ENCODE peak calls at places on chromosome 19, in four cellular contexts. Q, P, O and I are unnamed samples.

GRCh38 chr19:44071824-44072542 is at the start of gene ZNF284:
- DNase-seq in Q (peak), P (peak), O (no peak), I (no peak)

GRCh38 chr19:16258440-16258903 is 60.8 kb downstream of the AP1M1 start:
- DNase-seq in Q (peak), P (no peak), O (no peak), I (no peak)

GRCh38 chr19:3507371-3508120 is 1.4 kb downstream of the FZR1 start:
- DNase-seq in Q (peak), P (peak), O (no peak), I (no peak)

GRCh38 chr19:7083076-7083956 is 13.8 kb downstream of the ZNF557 start:
- DNase-seq in Q (no peak), P (no peak), O (no peak), I (no peak)

GRCh38 chr19:6233827-6234511 is 45.8 kb downstream of the MLLT1 start:
- DNase-seq in Q (peak), P (no peak), O (no peak), I (no peak)

GRCh38 chr19:13984186-13984585 is 21.9 kb downstream of the RFX1 start:
- DNase-seq in Q (no peak), P (no peak), O (no peak), I (no peak)

GRCh38 chr19:44452367-44452766 is 4.1 kb upstream of the ZNF229 start:
- DNase-seq in Q (no peak), P (no peak), O (no peak), I (no peak)

GRCh38 chr19:2775556-2776430 is 7.3 kb downstream of the SGTA start:
- DNase-seq in Q (no peak), P (peak), O (no peak), I (no peak)

GRCh38 chr19:44905437-44906160 is at the start of gene APOE:
- DNase-seq in Q (peak), P (peak), O (no peak), I (no peak)

GRCh38 chr19:11377237-11377636 is 2.8 kb downstream of the SWSAP1 start:
- DNase-seq in Q (peak), P (no peak), O (no peak), I (no peak)

GRCh38 chr19:41795031-41795461 is 1.3 kb upstream of the CEACAM3 start:
- DNase-seq in Q (peak), P (peak), O (peak), I (no peak)

GRCh38 chr19:52494518-52494917 is 33.0 kb upstream of the ZNF808 start:
- DNase-seq in Q (no peak), P (no peak), O (no peak), I (no peak)

GRCh38 chr19:6527893-6528543 is 2.8 kb upstream of the TNFSF9 start:
- DNase-seq in Q (no peak), P (no peak), O (no peak), I (no peak)

GRCh38 chr19:873084-874019 is 13.9 kb downstream of the CFD start:
- DNase-seq in Q (peak), P (no peak), O (peak), I (no peak)

GRCh38 chr19:28021316-28022185 is 1191.4 kb downstream of the UQCRFS1 start:
- DNase-seq in Q (no peak), P (no peak), O (no peak), I (no peak)

GRCh38 chr19:16088985-16089846 is 12.9 kb downstream of the TPM4 start:
- DNase-seq in Q (no peak), P (peak), O (no peak), I (no peak)

GRCh38 chr19:38277969-38278680 is 13.8 kb downstream of the SPINT2 start:
- DNase-seq in Q (no peak), P (no peak), O (no peak), I (no peak)

GRCh38 chr19:6828698-6829633 is 56.5 kb downstream of the VAV1 start:
- DNase-seq in Q (peak), P (no peak), O (peak), I (no peak)

GRCh38 chr19:2796659-2797266 is 11.5 kb downstream of the THOP1 start:
- DNase-seq in Q (no peak), P (no peak), O (no peak), I (no peak)

GRCh38 chr19:5949792-5950305 is 28.1 kb downstream of the RANBP3 start:
- DNase-seq in Q (no peak), P (no peak), O (no peak), I (no peak)

GRCh38 chr19:15197275-15198005 is 3.4 kb downstream of the NOTCH3 start:
- DNase-seq in Q (no peak), P (no peak), O (no peak), I (no peak)

GRCh38 chr19:16778796-16779411 is 50.3 kb upstream of the SIN3B start:
- DNase-seq in Q (peak), P (peak), O (peak), I (peak)

GRCh38 chr19:32688315-32688714 is 3.3 kb upstream of the NUDT19 start:
- DNase-seq in Q (no peak), P (no peak), O (no peak), I (no peak)

GRCh38 chr19:22532388-22533310 is 101.5 kb upstream of the ZNF492 start:
- DNase-seq in Q (no peak), P (no peak), O (no peak), I (no peak)

GRCh38 chr19:48090281-48090802 is 20.3 kb downstream of the PLA2G4C start:
- DNase-seq in Q (no peak), P (no peak), O (no peak), I (no peak)

GRCh38 chr19:45876411-45877197 is 9.3 kb downstream of the IRF2BP1 start:
- DNase-seq in Q (peak), P (peak), O (no peak), I (no peak)

GRCh38 chr19:1967087-1967608 is 26.2 kb downstream of the CSNK1G2 start:
- DNase-seq in Q (no peak), P (no peak), O (no peak), I (no peak)

GRCh38 chr19:40611900-40612698 is 10.9 kb downstream of the LTBP4 start:
- DNase-seq in Q (no peak), P (no peak), O (no peak), I (no peak)

GRCh38 chr19:15897738-15898276 is at the start of gene CYP4F2:
- DNase-seq in Q (peak), P (peak), O (no peak), I (no peak)

GRCh38 chr19:54481326-54481930 is 8.3 kb upstream of the CDC42EP5 start:
- DNase-seq in Q (peak), P (peak), O (peak), I (no peak)

GRCh38 chr19:1266818-1267440 is 2.2 kb upstream of the CIRBP start:
- DNase-seq in Q (peak), P (no peak), O (no peak), I (no peak)

GRCh38 chr19:49342291-49342721 is 7.1 kb downstream of the CD37 start:
- DNase-seq in Q (no peak), P (no peak), O (no peak), I (no peak)

GRCh38 chr19:17794731-17795494 is at the start of gene B3GNT3:
- DNase-seq in Q (peak), P (peak), O (peak), I (no peak)
- TF ChIP-seq TCF7L2 in Q (no peak), P (no peak), O (peak), I (no peak)

DNA sequence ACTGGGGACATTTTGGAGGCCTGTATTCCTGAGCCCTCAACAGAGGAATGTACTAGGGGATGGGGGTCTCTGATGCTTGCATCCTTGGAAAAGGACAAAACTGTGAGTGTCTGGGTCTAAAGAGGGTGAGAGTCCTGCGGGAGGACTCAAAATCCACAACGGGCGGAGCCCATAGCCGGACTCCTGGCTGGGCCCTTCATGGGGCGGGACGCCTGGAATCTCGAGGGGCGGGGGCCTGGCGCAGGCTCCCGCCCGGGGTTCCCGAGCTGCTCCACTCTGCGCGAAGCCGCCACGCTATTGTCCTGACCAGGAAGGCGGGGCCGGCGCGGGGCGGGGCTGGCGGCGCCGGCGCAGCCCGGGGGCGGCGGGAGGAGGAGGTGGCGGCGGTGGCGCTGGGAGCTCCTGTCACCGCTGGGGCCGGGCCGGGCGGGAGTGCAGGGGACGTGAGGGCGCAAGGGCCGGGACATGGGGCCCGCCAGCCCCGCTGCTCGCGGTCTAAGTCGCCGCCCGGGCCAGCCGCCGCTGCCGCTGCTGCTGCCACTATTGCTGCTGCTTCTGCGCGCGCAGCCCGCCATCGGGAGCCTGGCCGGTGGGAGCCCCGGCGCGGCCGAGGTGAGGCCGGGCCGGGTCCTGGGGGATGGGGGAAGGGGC is at the start of gene APLP1:
- DNase-seq in Q (peak), P (peak), O (no peak), I (no peak)
- TF ChIP-seq TCF7L2 in Q (no peak), P (no peak), O (no peak), I (no peak)

DNA sequence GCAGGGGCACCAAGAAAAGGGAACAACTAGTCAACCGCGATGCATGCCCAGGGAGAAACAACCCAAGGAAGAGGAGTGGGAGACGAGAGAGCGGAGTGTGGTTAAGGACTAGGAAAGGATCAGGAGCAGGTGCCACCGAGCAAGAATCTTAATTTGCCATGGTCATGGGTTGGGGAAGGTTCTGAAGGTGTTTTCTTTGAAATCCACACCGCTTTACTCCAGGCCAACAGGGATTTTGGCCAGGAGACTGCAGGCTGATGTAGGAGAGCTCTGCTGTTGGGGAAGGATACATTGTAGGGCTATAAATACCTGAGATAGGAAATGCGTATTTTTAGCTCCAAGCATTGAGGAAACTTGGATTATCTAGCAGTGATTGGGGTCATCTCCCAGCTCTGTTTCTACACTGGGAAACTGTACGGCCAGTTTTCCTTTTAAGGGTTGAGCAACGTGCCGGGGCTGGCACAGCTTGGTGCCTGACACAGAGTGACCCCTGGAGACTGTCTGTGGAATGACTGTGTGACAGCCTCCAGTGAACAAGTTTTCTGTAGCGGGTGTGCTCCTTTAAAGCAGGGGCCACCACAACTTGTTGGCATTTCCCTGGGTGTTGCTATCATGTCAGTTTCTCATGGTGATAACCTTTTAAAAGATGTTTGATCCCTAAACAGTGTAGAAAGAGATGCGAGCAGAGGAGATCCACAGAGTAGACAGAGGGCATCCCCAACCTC is 34.2 kb downstream of the ZNF536 start:
- DNase-seq in Q (no peak), P (peak), O (no peak), I (no peak)
- TF ChIP-seq TCF7L2 in Q (no peak), P (no peak), O (no peak), I (no peak)

DNA sequence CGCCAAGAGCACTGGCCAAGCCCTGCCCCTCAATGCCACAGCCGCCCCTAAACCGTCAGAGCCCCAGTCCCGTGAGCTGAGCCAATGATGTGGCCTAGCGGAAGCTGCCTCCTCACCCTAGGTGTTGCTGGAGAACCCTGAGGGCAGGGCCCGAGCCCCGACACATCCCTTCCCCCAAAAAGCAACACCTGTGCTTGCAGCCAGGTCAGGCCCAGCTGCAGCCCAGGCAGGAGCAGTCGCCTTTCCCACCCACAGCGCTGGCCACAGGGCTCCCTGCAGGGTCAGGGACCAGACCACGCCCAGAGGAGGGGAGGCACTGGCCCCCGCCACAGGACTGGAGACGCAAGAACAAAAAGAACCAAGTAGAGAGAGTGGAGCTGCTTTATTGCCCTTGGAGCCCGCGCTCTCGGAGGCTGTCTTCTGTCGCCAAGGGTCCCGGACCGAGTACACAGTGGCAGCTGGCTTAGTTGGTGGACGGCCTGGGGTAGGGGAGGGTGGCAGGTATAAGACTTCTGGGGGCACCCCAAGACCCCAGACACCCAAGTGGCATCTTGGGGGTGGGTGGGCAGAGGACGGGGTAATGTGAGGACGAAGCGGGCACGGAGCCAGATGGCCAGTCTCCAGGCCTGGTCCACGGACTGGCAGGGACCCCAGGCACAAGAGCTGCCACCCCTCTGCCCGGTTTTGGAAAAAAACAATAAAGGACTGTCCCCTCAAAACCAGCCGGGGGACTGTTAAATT is 3.3 kb downstream of the P2RY11 start:
- DNase-seq in Q (peak), P (no peak), O (no peak), I (no peak)
- TF ChIP-seq TCF7L2 in Q (no peak), P (no peak), O (no peak), I (no peak)